ENCODE peak calls at places on chromosome 21, in four cellular contexts. R is NCI-H146, P is cardiac septum, L is mucosa of descending colon. I is an unnamed sample.

GRCh38 chr21:16241500-16241963 is 511.8 kb downstream of the USP25 start:
- DNase-seq in R (no peak), P (no peak), L (no peak), I (no peak)

GRCh38 chr21:44793269-44794030 is 8.2 kb downstream of the UBE2G2 start:
- DNase-seq in R (peak; percentile 44), P (no peak), L (peak; percentile 69), I (peak; percentile 74)

GRCh38 chr21:38979271-38980196 is 173.8 kb downstream of the ETS2 start:
- DNase-seq in R (peak; percentile 28), P (no peak), L (no peak), I (no peak)

GRCh38 chr21:29697555-29698193 is 242.1 kb downstream of the GRIK1 start:
- DNase-seq in R (no peak), P (no peak), L (no peak), I (no peak)

GRCh38 chr21:14358775-14359174 is 24.2 kb downstream of the HSPA13 start:
- DNase-seq in R (no peak), P (no peak), L (no peak), I (no peak)

GRCh38 chr21:45348591-45349327 is 56.2 kb upstream of the COL18A1 start:
- DNase-seq in R (no peak), P (no peak), L (no peak), I (no peak)

GRCh38 chr21:42964561-42965560 is 9.5 kb upstream of the PKNOX1 start:
- DNase-seq in R (no peak), P (no peak), L (no peak), I (no peak)

GRCh38 chr21:42031816-42032215 is 21.7 kb upstream of the ZBTB21 start:
- DNase-seq in R (no peak), P (no peak), L (no peak), I (no peak)

GRCh38 chr21:44940116-44940631 is 345 bp downstream of the SLX9 start:
- DNase-seq in R (no peak), P (peak; percentile 75), L (no peak), I (no peak)

GRCh38 chr21:39052718-39053117 is 130.5 kb downstream of the PSMG1 start:
- DNase-seq in R (no peak), P (no peak), L (no peak), I (no peak)

GRCh38 chr21:46061063-46061462 is 36.8 kb upstream of the COL6A2 start:
- DNase-seq in R (no peak), P (no peak), L (peak; percentile 0), I (no peak)

GRCh38 chr21:44614161-44614631 is 2.3 kb downstream of the KRTAP10-8 start:
- DNase-seq in R (no peak), P (peak; percentile 51), L (no peak), I (no peak)

GRCh38 chr21:22791986-22792560 is 1793.9 kb downstream of the NCAM2 start:
- DNase-seq in R (peak; percentile 65), P (no peak), L (peak; percentile 38), I (no peak)

GRCh38 chr21:29287383-29287782 is 11.3 kb upstream of the BACH1 start:
- DNase-seq in R (no peak), P (no peak), L (no peak), I (no peak)

GRCh38 chr21:44593598-44594405 is 1.5 kb upstream of the KRTAP10-6 start:
- DNase-seq in R (peak; percentile 21), P (no peak), L (no peak), I (no peak)

GRCh38 chr21:42265229-42265812 is 46.4 kb downstream of the ABCG1 start:
- DNase-seq in R (no peak), P (no peak), L (no peak), I (no peak)

GRCh38 chr21:29434081-29434480 is 135.4 kb downstream of the BACH1 start:
- DNase-seq in R (no peak), P (no peak), L (no peak), I (no peak)

GRCh38 chr21:32735524-32735923 is 7.7 kb upstream of the SYNJ1 start:
- DNase-seq in R (no peak), P (no peak), L (no peak), I (no peak)

GRCh38 chr21:43657355-43658093 is 1.8 kb downstream of the HSF2BP start:
- DNase-seq in R (no peak), P (no peak), L (no peak), I (no peak)

GRCh38 chr21:34886554-34887385 is 162.3 kb downstream of the RUNX1 start:
- DNase-seq in R (peak; percentile 45), P (peak; percentile 81), L (peak; percentile 56), I (peak; percentile 77)

GRCh38 chr21:39788383-39788782 is 43.4 kb downstream of the IGSF5 start:
- DNase-seq in R (peak; percentile 86), P (peak; percentile 84), L (peak; percentile 61), I (peak; percentile 85)

GRCh38 chr21:42746593-42747266 is 93.3 kb downstream of the PDE9A start:
- DNase-seq in R (no peak), P (peak; percentile 93), L (no peak), I (no peak)

GRCh38 chr21:25582888-25583287 is 24.4 kb downstream of the MRPL39 start:
- DNase-seq in R (no peak), P (no peak), L (no peak), I (no peak)

GRCh38 chr21:38303300-38303699 is 46.5 kb downstream of the KCNJ15 start:
- DNase-seq in R (no peak), P (no peak), L (no peak), I (peak; percentile 81)

GRCh38 chr21:37800122-37800455 is 116.2 kb downstream of the KCNJ6 start:
- DNase-seq in R (no peak), P (no peak), L (no peak), I (no peak)

GRCh38 chr21:36209626-36210171 is 53.1 kb downstream of the DOP1B start:
- DNase-seq in R (peak; percentile 58), P (no peak), L (peak; percentile 86), I (no peak)

GRCh38 chr21:33063907-33064622 is 5.9 kb upstream of the OLIG1 start:
- DNase-seq in R (no peak), P (no peak), L (no peak), I (no peak)

GRCh38 chr21:41751621-41752020 is 15.2 kb downstream of the RIPK4 start:
- DNase-seq in R (no peak), P (no peak), L (no peak), I (no peak)

GRCh38 chr21:45364464-45365185 is 40.3 kb upstream of the COL18A1 start:
- DNase-seq in R (no peak), P (no peak), L (peak; percentile 12), I (no peak)

GRCh38 chr21:40553781-40554180 is 293.2 kb downstream of the DSCAM start:
- DNase-seq in R (no peak), P (no peak), L (no peak), I (no peak)

GRCh38 chr21:45075606-45076244 is 1.3 kb downstream of the ADARB1 start:
- DNase-seq in R (no peak), P (no peak), L (no peak), I (no peak)

I was measured in coronary artery.